ENCODE peak calls at places on chromosomes 2 and 18, in four cellular contexts. T is kidney, F is GM12878, B is IMR-90. Z is an unnamed sample.
A peak's percentile ranks its signal among the peaks of the same experiment; 100 is the strongest.

GRCh38 chr2:20177556-20178403 is 47.1 kb downstream of the SDC1 start:
- DNase-seq in T (no peak), B (no peak), F (no peak), Z (no peak)

GRCh38 chr18:70280007-70280925 is 8.6 kb upstream of the SOCS6 start:
- DNase-seq in B (peak; percentile 55), T (no peak), F (no peak), Z (peak; percentile 18)

GRCh38 chr2:233973786-233974185 is 56.6 kb downstream of the TRPM8 start:
- DNase-seq in B (no peak), F (no peak), T (no peak), Z (no peak)

GRCh38 chr2:36294290-36294689 is 61.3 kb upstream of the CRIM1 start:
- DNase-seq in F (no peak), B (no peak), T (no peak), Z (no peak)

GRCh38 chr2:165675551-165675968 is 118.5 kb downstream of the GALNT3 start:
- DNase-seq in F (no peak), T (no peak), B (no peak), Z (peak; percentile 6)

GRCh38 chr2:68287580-68288441 is 31.9 kb downstream of the CNRIP1 start:
- DNase-seq in F (no peak), B (peak; percentile 61), T (no peak), Z (peak; percentile 55)

GRCh38 chr18:67551146-67551545 is 34.6 kb upstream of the DSEL start:
- DNase-seq in B (no peak), F (no peak), T (no peak), Z (no peak)

GRCh38 chr2:101733257-101733993 is 35.9 kb downstream of the MAP4K4 start:
- DNase-seq in T (no peak), F (no peak), B (no peak), Z (no peak)

GRCh38 chr2:100142393-100142792 is at the start of gene AFF3:
- DNase-seq in B (no peak), F (peak; percentile 56), T (no peak), Z (no peak)

GRCh38 chr18:79611040-79611681 is 68.4 kb upstream of the CTDP1 start:
- DNase-seq in B (peak; percentile 92), T (peak; percentile 54), F (no peak), Z (peak; percentile 90)

GRCh38 chr18:7987284-7987976 is 420.3 kb downstream of the PTPRM start:
- DNase-seq in T (no peak), B (peak; percentile 87), F (no peak), Z (peak; percentile 76)

GRCh38 chr2:45024600-45025291 is 15.5 kb upstream of the SIX2 start:
- DNase-seq in T (no peak), B (peak; percentile 53), F (no peak), Z (peak; percentile 94)

GRCh38 chr2:10931710-10932255 is 20.0 kb downstream of the KCNF1 start:
- DNase-seq in B (peak; percentile 92), F (no peak), T (peak; percentile 44), Z (peak; percentile 18)

GRCh38 chr2:215684448-215685217 is 248.8 kb upstream of the FN1 start:
- DNase-seq in F (no peak), T (no peak), B (peak; percentile 76), Z (no peak)

GRCh38 chr2:56185101-56185581 is 1.4 kb downstream of the CCDC85A start:
- DNase-seq in F (no peak), T (no peak), B (no peak), Z (no peak)

GRCh38 chr18:35376742-35377695 is at the start of gene ZNF396:
- DNase-seq in F (no peak), B (peak; percentile 27), T (peak; percentile 94), Z (peak; percentile 58)

GRCh38 chr2:50492452-50492851 is 539.5 kb downstream of the NRXN1 start:
- DNase-seq in F (peak; percentile 5), B (peak; percentile 65), T (no peak), Z (peak; percentile 73)
- TF ChIP-seq CTCF in F (peak; percentile 64), B (peak; percentile 81), T (peak; percentile 57), Z (peak; percentile 70)

GRCh38 chr18:45828917-45829811 is 3.7 kb downstream of the SIGLEC15 start:
- DNase-seq in F (no peak), B (no peak), T (no peak), Z (no peak)
- H3K4me3 ChIP-seq in F (no peak overlapping the region), B (no peak overlapping the region), T (no peak overlapping the region), Z (no peak overlapping the region)

GRCh38 chr2:116747103-116747502 is 1067.4 kb upstream of the DDX18 start:
- DNase-seq in T (no peak), B (no peak), F (no peak), Z (no peak)
- TF ChIP-seq CTCF in T (peak; percentile 49), B (no peak), F (no peak), Z (no peak)

GRCh38 chr2:120578576-120579352 is 156.9 kb upstream of the GLI2 start:
- DNase-seq in T (peak; percentile 32), B (no peak), F (no peak), Z (no peak)

GRCh38 chr2:120574620-120575019 is 161.0 kb upstream of the GLI2 start:
- DNase-seq in T (peak; percentile 52), B (no peak), F (no peak), Z (no peak)

GRCh38 chr2:120575966-120576365 is 159.7 kb upstream of the GLI2 start:
- DNase-seq in B (no peak), T (peak; percentile 45), F (no peak), Z (no peak)

GRCh38 chr2:120577896-120578295 is 157.8 kb upstream of the GLI2 start:
- DNase-seq in F (no peak), B (no peak), T (peak; percentile 40), Z (no peak)

GRCh38 chr2:120576509-120577474 is 158.9 kb upstream of the GLI2 start:
- DNase-seq in F (no peak), T (peak; percentile 79), B (peak; percentile 16), Z (peak; percentile 66)
- H3K4me3 ChIP-seq in F (no peak overlapping the region), T (no peak overlapping the region), B (peak overlapping the region; percentile 9), Z (no peak overlapping the region)

DNA sequence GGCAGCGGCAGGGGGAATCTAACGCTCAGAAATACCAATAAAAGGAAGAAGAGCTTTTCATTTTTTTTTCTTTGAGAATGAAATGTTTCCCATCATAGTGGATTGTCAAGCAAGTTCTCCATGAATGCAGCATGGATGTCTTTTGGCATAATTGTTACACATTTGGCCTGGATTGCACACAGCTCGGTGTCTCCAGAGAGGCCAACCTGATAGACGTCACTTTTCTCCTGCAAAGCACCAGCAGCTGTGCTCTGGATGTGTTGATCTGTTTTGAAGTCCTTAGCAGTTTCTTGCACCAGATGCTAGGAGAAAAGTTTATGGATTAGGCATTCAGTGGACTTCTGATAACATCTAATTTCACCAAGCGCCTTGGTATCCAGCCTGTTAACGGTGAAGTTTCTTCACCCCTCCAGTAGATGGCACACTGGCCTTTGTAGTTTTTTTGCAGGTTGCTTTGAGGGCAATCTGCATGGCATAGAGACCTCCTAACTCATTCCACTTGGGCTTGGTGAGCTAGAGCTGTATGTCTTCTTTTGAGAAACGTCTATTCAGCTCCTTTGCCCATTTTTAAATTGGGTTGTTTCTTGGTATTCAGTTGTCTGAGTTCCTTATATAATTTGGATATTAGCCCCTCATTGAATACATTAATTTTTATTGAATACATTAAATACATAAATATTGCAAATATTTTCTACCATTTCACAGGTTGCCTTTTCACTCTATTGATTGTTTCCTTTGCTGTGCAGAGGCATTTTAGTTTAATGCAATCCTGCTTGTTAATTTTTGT is 59.7 kb downstream of the PTH2R start:
- DNase-seq in F (no peak), B (peak; percentile 0), T (no peak), Z (peak; percentile 31)
- TF ChIP-seq CTCF in F (peak; percentile 67), B (peak; percentile 14), T (peak; percentile 74), Z (peak; percentile 53)

GRCh38 chr18:47683774-47684173 is 246.7 kb downstream of the SMAD2 start:
- DNase-seq in F (no peak), T (no peak), B (no peak), Z (no peak)

GRCh38 chr18:47682876-47683275 is 247.6 kb downstream of the SMAD2 start:
- DNase-seq in F (no peak), T (no peak), B (no peak), Z (no peak)

GRCh38 chr18:47679864-47680263 is 250.6 kb downstream of the SMAD2 start:
- DNase-seq in F (peak; percentile 72), B (no peak), T (no peak), Z (no peak)

GRCh38 chr18:47680488-47680887 is 250.0 kb downstream of the SMAD2 start:
- DNase-seq in T (no peak), F (peak; percentile 77), B (no peak), Z (no peak)

DNA sequence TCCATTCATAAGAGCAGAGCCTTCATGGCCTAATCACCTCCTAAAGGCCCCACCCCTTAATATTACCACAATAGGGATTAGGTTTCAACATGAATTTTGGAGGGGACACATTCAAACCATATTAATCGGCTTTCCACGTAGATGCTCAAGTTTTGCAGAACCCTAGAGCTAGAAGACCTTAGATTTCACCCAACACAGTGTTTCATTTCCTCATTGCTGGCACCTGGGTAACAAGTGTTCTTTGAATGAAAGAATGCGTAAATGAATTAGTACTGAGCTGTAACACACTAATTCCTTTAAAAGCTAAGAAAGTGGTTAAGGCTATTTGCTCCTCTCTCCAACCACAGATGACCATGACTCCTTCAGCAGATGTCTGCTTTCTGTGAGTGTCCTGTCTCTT is 252.5 kb downstream of the SMAD2 start:
- DNase-seq in F (peak; percentile 36), B (no peak), T (no peak), Z (no peak)
- H3K4me3 ChIP-seq in F (no peak overlapping the region), B (no peak overlapping the region), T (no peak overlapping the region), Z (no peak overlapping the region)

GRCh38 chr2:216989335-216990129 is 129.7 kb upstream of the TNP1 start:
- DNase-seq in B (peak; percentile 50), F (no peak), T (no peak), Z (peak; percentile 28)
- TF ChIP-seq CTCF in B (no peak), F (no peak), T (peak; percentile 5), Z (peak; percentile 18)

GRCh38 chr2:171728989-171729951 is 42.0 kb downstream of the DYNC1I2 start:
- DNase-seq in B (no peak), T (no peak), F (no peak), Z (no peak)

GRCh38 chr2:171723724-171724683 is 36.7 kb downstream of the DYNC1I2 start:
- DNase-seq in B (peak; percentile 79), T (no peak), F (no peak), Z (peak; percentile 45)

GRCh38 chr2:171729952-171730317 is 42.7 kb downstream of the DYNC1I2 start:
- DNase-seq in F (no peak), B (no peak), T (no peak), Z (no peak)

DNA sequence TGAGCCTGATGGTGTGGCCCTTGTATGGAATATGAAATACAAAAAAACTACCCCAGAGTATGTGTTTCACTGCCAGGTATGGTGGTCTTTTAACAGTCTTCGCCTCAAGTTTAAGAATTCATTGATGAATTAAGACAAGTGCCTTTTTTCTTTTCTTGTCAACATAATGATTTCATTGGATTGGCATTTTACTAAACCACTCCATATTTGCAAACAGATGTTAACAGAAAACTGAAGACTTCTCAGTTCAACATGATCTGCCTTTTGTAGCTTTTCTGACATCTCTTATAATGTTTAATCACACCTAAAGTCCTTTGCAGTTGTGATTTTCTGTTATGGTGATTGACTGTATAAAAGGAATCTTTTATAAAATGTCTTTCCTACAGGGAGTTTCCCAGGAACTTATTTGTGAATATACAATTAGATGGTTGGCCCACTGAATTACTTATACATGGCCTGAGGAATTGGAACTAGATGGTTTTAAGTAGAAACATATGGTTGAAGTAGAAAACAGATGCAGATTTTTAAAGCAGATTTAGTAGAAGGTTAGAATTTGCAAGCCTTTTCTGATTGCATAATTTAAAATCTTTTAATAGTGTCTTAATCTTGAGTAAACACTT is 39.7 kb downstream of the DYNC1I2 start:
- DNase-seq in F (no peak), T (no peak), B (peak; percentile 45), Z (no peak)
- H3K4me3 ChIP-seq in F (no peak overlapping the region), T (no peak overlapping the region), B (no peak overlapping the region), Z (no peak overlapping the region)